ENCODE peak calls at places on chromosomes 13 and 19, in eight cellular contexts. C, L, W, Q, F, M, H and G are unnamed samples.

GRCh38 chr19:49497047-49497789 is 984 bp downstream of the RPS11 start:
- DNase-seq in C (no peak), L (no peak), W (no peak), Q (peak), F (no peak), M (peak), H (no peak), G (peak)

GRCh38 chr19:35000647-35001501 is 751 bp downstream of the GRAMD1A start:
- DNase-seq in C (peak), L (no peak), W (peak), Q (no peak), F (no peak), M (peak), H (no peak), G (no peak)

GRCh38 chr19:45492627-45493470 is 4.0 kb downstream of the RTN2 start:
- DNase-seq in C (no peak), L (no peak), W (peak), Q (peak), F (peak), M (no peak), H (no peak), G (peak)

GRCh38 chr19:51687791-51688664 is 5.1 kb upstream of the SPACA6 start:
- DNase-seq in C (peak), L (no peak), W (peak), Q (peak), F (no peak), M (no peak), H (no peak), G (peak)

GRCh38 chr13:32323912-32324311 is 8.6 kb downstream of the BRCA2 start:
- DNase-seq in C (peak), L (no peak), W (no peak), Q (no peak), F (peak), M (no peak), H (no peak), G (no peak)

GRCh38 chr19:30274987-30275386 is 97.2 kb upstream of the ZNF536 start:
- DNase-seq in C (no peak), L (no peak), W (no peak), Q (no peak), F (no peak), M (no peak), H (no peak), G (no peak)

GRCh38 chr13:41231786-41232185 is 31.6 kb downstream of the MTRF1 start:
- DNase-seq in C (peak), L (no peak), W (no peak), Q (peak), F (no peak), M (no peak), H (no peak), G (no peak)

GRCh38 chr13:64453831-64454230 is 2776.3 kb downstream of the PCDH9 start:
- DNase-seq in C (no peak), L (no peak), W (no peak), Q (no peak), F (no peak), M (no peak), H (no peak), G (no peak)

GRCh38 chr19:55640577-55641375 is at the start of gene ZNF580:
- DNase-seq in C (peak), L (no peak), W (peak), Q (peak), F (no peak), M (peak), H (no peak), G (peak)

GRCh38 chr19:1649706-1650626 is 2.4 kb downstream of the TCF3 start:
- DNase-seq in C (no peak), L (no peak), W (no peak), Q (no peak), F (no peak), M (no peak), H (no peak), G (no peak)

GRCh38 chr19:42294471-42295137 is 7.3 kb upstream of the PRR19 start:
- DNase-seq in C (no peak), L (no peak), W (no peak), Q (no peak), F (no peak), M (no peak), H (no peak), G (no peak)

GRCh38 chr13:35600137-35600536 is 123.6 kb upstream of the MAB21L1 start:
- DNase-seq in C (no peak), L (peak), W (no peak), Q (no peak), F (no peak), M (no peak), H (no peak), G (no peak)

GRCh38 chr19:45769821-45770191 is 754 bp upstream of the SIX5 start:
- DNase-seq in C (no peak), L (no peak), W (no peak), Q (no peak), F (no peak), M (peak), H (no peak), G (peak)

GRCh38 chr13:111467111-111467890 is 146.9 kb downstream of the TEX29 start:
- DNase-seq in C (no peak), L (no peak), W (no peak), Q (no peak), F (no peak), M (no peak), H (no peak), G (no peak)

GRCh38 chr13:34025746-34026145 is 207.8 kb downstream of the RFC3 start:
- DNase-seq in C (peak), L (no peak), W (no peak), Q (no peak), F (peak), M (no peak), H (no peak), G (no peak)

GRCh38 chr19:41821003-41821735 is 23.3 kb downstream of the LYPD4 start:
- DNase-seq in C (peak), L (no peak), W (peak), Q (no peak), F (no peak), M (peak), H (no peak), G (no peak)

GRCh38 chr13:110403721-110404120 is 96.6 kb downstream of the COL4A2 start:
- DNase-seq in C (no peak), L (no peak), W (no peak), Q (no peak), F (no peak), M (no peak), H (no peak), G (no peak)

GRCh38 chr19:11355160-11356073 is at the start of gene PLPPR2:
- DNase-seq in C (peak), L (no peak), W (peak), Q (peak), F (peak), M (peak), H (peak), G (peak)

GRCh38 chr13:110760611-110761010 is 47.1 kb downstream of the ING1 start:
- DNase-seq in C (no peak), L (no peak), W (no peak), Q (no peak), F (no peak), M (no peak), H (no peak), G (no peak)

GRCh38 chr13:57128909-57129308 is 11.8 kb upstream of the PRR20A start:
- DNase-seq in C (no peak), L (no peak), W (no peak), Q (no peak), F (no peak), M (no peak), H (no peak), G (no peak)